ENCODE peak calls at places on chromosomes 1 and 21, in eight cellular contexts. A, V, D, U, H, I, L and F are unnamed samples.

GRCh38 chr1:28039341-28039740 is 49.1 kb downstream of the EYA3 start:
- DNase-seq in A (no peak), V (no peak), D (no peak), U (no peak), H (no peak), I (no peak), L (no peak), F (no peak)

GRCh38 chr1:222306512-222306911 is 241.4 kb downstream of the HHIPL2 start:
- DNase-seq in A (no peak), V (no peak), D (no peak), U (no peak), H (no peak), I (no peak), L (no peak), F (no peak)

GRCh38 chr1:169484107-169484506 is 1.6 kb downstream of the SLC19A2 start:
- DNase-seq in A (no peak), V (no peak), D (no peak), U (peak; percentile 55), H (no peak), I (peak; percentile 9), L (peak; percentile 41), F (no peak)

GRCh38 chr1:67760030-67760821 is 73.0 kb downstream of the GNG12 start:
- DNase-seq in A (no peak), V (no peak), D (peak; percentile 26), U (peak; percentile 85), H (peak; percentile 85), I (peak; percentile 76), L (peak; percentile 74), F (peak; percentile 86)

GRCh38 chr1:77282866-77283539 is 1.2 kb downstream of the AK5 start:
- DNase-seq in A (no peak), V (no peak), D (no peak), U (no peak), H (no peak), I (peak; percentile 15), L (peak; percentile 35), F (peak; percentile 83)

GRCh38 chr1:58566339-58566738 is 10.7 kb downstream of the TACSTD2 start:
- DNase-seq in A (no peak), V (no peak), D (no peak), U (no peak), H (no peak), I (no peak), L (no peak), F (no peak)

GRCh38 chr1:201720522-201720844 is 108.5 kb upstream of the IPO9 start:
- DNase-seq in A (no peak), V (no peak), D (no peak), U (no peak), H (no peak), I (no peak), L (no peak), F (no peak)

GRCh38 chr1:15411593-15412487 is 2.2 kb downstream of the EFHD2 start:
- DNase-seq in A (no peak), V (peak; percentile 80), D (peak; percentile 54), U (peak; percentile 58), H (no peak), I (no peak), L (peak; percentile 78), F (peak; percentile 77)

GRCh38 chr1:114286960-114287359 is 133.3 kb upstream of the SYT6 start:
- DNase-seq in A (no peak), V (no peak), D (no peak), U (no peak), H (no peak), I (no peak), L (no peak), F (no peak)

GRCh38 chr1:189859385-189859977 is 618.2 kb downstream of the BRINP3 start:
- DNase-seq in A (no peak), V (no peak), D (no peak), U (peak; percentile 30), H (no peak), I (no peak), L (no peak), F (peak; percentile 81)

GRCh38 chr1:221897312-221897711 is 155.4 kb upstream of the DUSP10 start:
- DNase-seq in A (no peak), V (no peak), D (no peak), U (peak; percentile 65), H (no peak), I (no peak), L (peak; percentile 79), F (no peak)

GRCh38 chr21:45551816-45552695 is 9.8 kb upstream of the SLC19A1 start:
- DNase-seq in A (peak; percentile 75), V (peak; percentile 72), D (no peak), U (no peak), H (no peak), I (no peak), L (no peak), F (peak; percentile 57)

GRCh38 chr1:145729196-145729595 is 9.9 kb downstream of the CD160 start:
- DNase-seq in A (no peak), V (no peak), D (no peak), U (no peak), H (no peak), I (no peak), L (no peak), F (no peak)

GRCh38 chr1:66048011-66048410 is 255.3 kb downstream of the PDE4B start:
- DNase-seq in A (no peak), V (no peak), D (no peak), U (no peak), H (no peak), I (peak; percentile 12), L (no peak), F (no peak)

GRCh38 chr1:48039088-48040049 is 42.2 kb upstream of the TRABD2B start:
- DNase-seq in A (no peak), V (no peak), D (no peak), U (no peak), H (no peak), I (peak; percentile 69), L (no peak), F (peak; percentile 60)

GRCh38 chr1:208864366-208864965 is 620.3 kb upstream of the PLXNA2 start:
- DNase-seq in A (no peak), V (no peak), D (no peak), U (peak; percentile 55), H (no peak), I (no peak), L (peak; percentile 32), F (no peak)

GRCh38 chr21:41283211-41283818 is 33.3 kb upstream of the FAM3B start:
- DNase-seq in A (no peak), V (no peak), D (no peak), U (peak; percentile 90), H (peak; percentile 65), I (peak; percentile 75), L (peak; percentile 76), F (peak; percentile 63)

GRCh38 chr1:64917328-64917861 is 49.0 kb downstream of the JAK1 start:
- DNase-seq in A (peak; percentile 85), V (peak; percentile 74), D (peak; percentile 39), U (peak; percentile 85), H (peak; percentile 96), I (no peak), L (peak; percentile 91), F (peak; percentile 65)

GRCh38 chr1:77762072-77762476 is 2.4 kb upstream of the USP33 start:
- DNase-seq in A (no peak), V (no peak), D (no peak), U (peak; percentile 93), H (peak; percentile 61), I (no peak), L (peak; percentile 75), F (no peak)

GRCh38 chr1:27539901-27540861 is 50.2 kb upstream of the WASF2 start:
- DNase-seq in A (no peak), V (no peak), D (no peak), U (peak; percentile 98), H (peak; percentile 54), I (no peak), L (peak; percentile 83), F (no peak)

GRCh38 chr1:35901235-35901634 is 18.2 kb downstream of the AGO1 start:
- DNase-seq in A (no peak), V (no peak), D (no peak), U (no peak), H (no peak), I (no peak), L (no peak), F (no peak)

GRCh38 chr1:35899941-35900340 is 16.9 kb downstream of the AGO1 start:
- DNase-seq in A (no peak), V (no peak), D (no peak), U (no peak), H (no peak), I (no peak), L (no peak), F (no peak)

DNA sequence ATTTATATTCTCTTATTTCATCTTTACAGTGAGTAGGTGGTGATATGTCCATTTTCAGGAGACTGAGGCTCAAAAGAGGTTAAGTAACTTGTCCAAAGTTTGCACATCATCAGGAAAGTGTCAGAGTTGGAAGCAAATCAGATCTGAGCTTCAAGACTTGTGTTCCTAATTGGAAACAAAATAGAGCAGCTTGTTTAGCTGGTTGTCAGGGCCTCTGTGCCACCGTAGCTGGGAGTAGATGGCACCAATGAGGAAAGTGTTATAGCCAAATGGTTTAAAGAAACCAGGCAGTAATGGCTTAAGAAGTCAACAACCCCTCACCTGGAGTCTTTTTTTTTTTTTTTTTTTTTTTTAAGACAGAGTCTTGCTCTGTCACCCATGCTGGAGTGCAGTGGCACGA is 19.7 kb downstream of the AGO1 start:
- DNase-seq in A (no peak), V (no peak), D (no peak), U (no peak), H (no peak), I (no peak), L (no peak), F (no peak)
- H3K36me3 ChIP-seq in A (peaks cover 81% of the 10 kb centered on the region), V (peaks cover 19% of the 10 kb centered on the region), D (peaks cover 41% of the 10 kb centered on the region), U (peaks cover 8% of the 10 kb centered on the region), H (peaks cover 22% of the 10 kb centered on the region), I (peaks cover 34% of the 10 kb centered on the region), L (peaks cover 40% of the 10 kb centered on the region), F (peaks cover 76% of the 10 kb centered on the region)

GRCh38 chr1:35629051-35629450 is 12.3 kb downstream of the PSMB2 start:
- DNase-seq in A (no peak), V (no peak), D (no peak), U (no peak), H (no peak), I (no peak), L (no peak), F (no peak)
- H3K36me3 ChIP-seq in A (peaks cover 73% of the 10 kb centered on the region), V (peaks cover 25% of the 10 kb centered on the region), D (peaks cover 51% of the 10 kb centered on the region), U (peaks cover 63% of the 10 kb centered on the region), H (peaks cover 52% of the 10 kb centered on the region), I (peaks cover 29% of the 10 kb centered on the region), L (peaks cover 26% of the 10 kb centered on the region), F (peaks cover 85% of the 10 kb centered on the region)

GRCh38 chr1:46689326-46689725 is 17.7 kb downstream of the TEX38 start:
- DNase-seq in A (no peak), V (no peak), D (no peak), U (no peak), H (no peak), I (no peak), L (no peak), F (peak; percentile 80)
- H3K36me3 ChIP-seq in A (peaks cover 70% of the 10 kb centered on the region), V (peaks cover 50% of the 10 kb centered on the region), D (peaks cover 32% of the 10 kb centered on the region), U (peaks cover 75% of the 10 kb centered on the region), H (peaks cover 44% of the 10 kb centered on the region), I (peaks cover 67% of the 10 kb centered on the region), L (peaks cover 7% of the 10 kb centered on the region), F (peaks cover 70% of the 10 kb centered on the region)

DNA sequence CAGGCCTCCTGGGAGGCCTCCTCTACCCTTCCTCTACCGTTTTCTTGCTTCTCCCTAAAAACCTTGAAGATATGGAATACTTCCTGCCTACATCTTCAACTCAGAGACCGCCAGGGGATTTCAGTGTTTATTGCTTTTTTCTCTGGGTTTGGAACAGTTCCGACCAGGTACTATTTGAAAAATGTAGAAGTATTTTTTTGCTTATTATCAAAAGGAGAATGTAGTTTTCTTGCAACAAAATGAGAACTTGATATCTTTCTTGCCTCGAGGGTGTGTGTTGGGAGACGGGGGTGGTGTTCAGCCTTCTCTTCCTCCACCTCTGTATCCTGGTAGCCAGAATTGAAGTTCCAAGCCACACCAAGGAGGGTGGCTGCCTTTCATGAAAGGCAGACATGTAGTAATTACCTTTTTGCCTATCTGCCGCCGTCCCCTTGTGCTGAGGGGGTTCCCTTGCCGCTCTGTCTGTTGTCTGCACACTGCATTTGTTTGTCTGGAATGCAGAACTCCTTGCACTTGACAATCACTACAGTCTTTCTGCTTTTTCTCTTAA is 212.1 kb downstream of the PBX1 start:
- DNase-seq in A (no peak), V (no peak), D (no peak), U (no peak), H (no peak), I (peak; percentile 37), L (no peak), F (no peak)
- H3K36me3 ChIP-seq in A (no peaks in the 10 kb centered on the region), V (no peaks in the 10 kb centered on the region), D (no peaks in the 10 kb centered on the region), U (no peaks in the 10 kb centered on the region), H (no peaks in the 10 kb centered on the region), I (no peaks in the 10 kb centered on the region), L (no peaks in the 10 kb centered on the region), F (no peaks in the 10 kb centered on the region)